ENCODE peak calls at places on chromosome 15, in six cellular contexts. T is ovary, H is heart left ventricle, Q is A549, L is upper lobe of left lung, A is stomach. O is an unnamed sample.

GRCh38 chr15:83475551-83475950 is 28.4 kb downstream of the SH3GL3 start:
- DNase-seq in T (no peak), H (no peak), Q (no peak), L (no peak), A (no peak), O (no peak)

GRCh38 chr15:63349156-63349555 is 32.5 kb downstream of the CA12 start:
- DNase-seq in T (no peak), H (no peak), Q (no peak), L (no peak), A (no peak), O (no peak)

GRCh38 chr15:27017168-27017809 is 46.3 kb downstream of the GABRG3 start:
- DNase-seq in T (no peak), H (no peak), Q (peak; percentile 81), L (no peak), A (peak; percentile 68), O (no peak)

GRCh38 chr15:75037685-75038084 is 14.3 kb downstream of the PPCDC start:
- DNase-seq in T (no peak), H (no peak), Q (no peak), L (no peak), A (no peak), O (no peak)

GRCh38 chr15:87477056-87477455 is 779.5 kb downstream of the NTRK3 start:
- DNase-seq in T (no peak), H (no peak), Q (no peak), L (no peak), A (no peak), O (no peak)

GRCh38 chr15:85771781-85772445 is 22.8 kb downstream of the KLHL25 start:
- DNase-seq in T (peak; percentile 60), H (no peak), Q (no peak), L (no peak), A (no peak), O (no peak)

GRCh38 chr15:40420793-40421192 is 15.2 kb downstream of the IVD start:
- DNase-seq in T (peak; percentile 40), H (no peak), Q (no peak), L (no peak), A (peak; percentile 93), O (peak; percentile 79)

GRCh38 chr15:75436861-75437260 is 14.6 kb downstream of the SIN3A start:
- DNase-seq in T (no peak), H (no peak), Q (no peak), L (no peak), A (no peak), O (no peak)

GRCh38 chr15:42118650-42119531 is 24.5 kb upstream of the PLA2G4D start:
- DNase-seq in T (no peak), H (no peak), Q (no peak), L (no peak), A (peak; percentile 21), O (no peak)

GRCh38 chr15:59321000-59321689 is 51.5 kb downstream of the MYO1E start:
- DNase-seq in T (no peak), H (no peak), Q (no peak), L (no peak), A (no peak), O (no peak)

GRCh38 chr15:63521405-63522142 is 17.2 kb downstream of the USP3 start:
- DNase-seq in T (no peak), H (no peak), Q (no peak), L (no peak), A (no peak), O (no peak)

GRCh38 chr15:57654136-57654845 is 52.2 kb upstream of the POLR2M start:
- DNase-seq in T (no peak), H (no peak), Q (no peak), L (no peak), A (no peak), O (no peak)

GRCh38 chr15:66180706-66181105 is 72.8 kb downstream of the MEGF11 start:
- DNase-seq in T (no peak), H (no peak), Q (no peak), L (no peak), A (no peak), O (no peak)

GRCh38 chr15:48946088-48946839 is 17.5 kb downstream of the SHC4 start:
- DNase-seq in T (no peak), H (no peak), Q (peak; percentile 50), L (no peak), A (no peak), O (no peak)

GRCh38 chr15:67479781-67480180 is 41.1 kb upstream of the C15orf61 start:
- DNase-seq in T (no peak), H (no peak), Q (no peak), L (no peak), A (no peak), O (no peak)

GRCh38 chr15:92140802-92141201 is 252.9 kb upstream of the ST8SIA2 start:
- DNase-seq in T (no peak), H (no peak), Q (no peak), L (no peak), A (no peak), O (no peak)

GRCh38 chr15:25862087-25862468 is 1.0 kb downstream of the ATP10A start:
- DNase-seq in T (no peak), H (no peak), Q (peak; percentile 35), L (no peak), A (no peak), O (no peak)

GRCh38 chr15:63896336-63897115 is 62.8 kb upstream of the HERC1 start:
- DNase-seq in T (no peak), H (peak; percentile 63), Q (peak; percentile 66), L (no peak), A (no peak), O (no peak)

GRCh38 chr15:26974120-26974780 is 3.3 kb downstream of the GABRG3 start:
- DNase-seq in T (no peak), H (no peak), Q (peak; percentile 69), L (no peak), A (no peak), O (no peak)

GRCh38 chr15:34853001-34853758 is 57.8 kb upstream of the ACTC1 start:
- DNase-seq in T (no peak), H (no peak), Q (peak; percentile 10), L (no peak), A (no peak), O (no peak)

GRCh38 chr15:66730168-66731014 is 28.4 kb downstream of the SMAD6 start:
- DNase-seq in T (no peak), H (no peak), Q (peak; percentile 48), L (no peak), A (no peak), O (peak; percentile 5)

GRCh38 chr15:68781209-68781608 is 39.5 kb downstream of the ANP32A start:
- DNase-seq in T (no peak), H (no peak), Q (no peak), L (no peak), A (no peak), O (no peak)

GRCh38 chr15:68781766-68782588 is 38.7 kb downstream of the ANP32A start:
- DNase-seq in T (no peak), H (peak; percentile 84), Q (no peak), L (peak; percentile 23), A (no peak), O (no peak)

GRCh38 chr15:68782589-68783161 is 38.0 kb downstream of the ANP32A start:
- DNase-seq in T (no peak), H (no peak), Q (no peak), L (no peak), A (no peak), O (no peak)

GRCh38 chr15:68784206-68784605 is 36.5 kb downstream of the ANP32A start:
- DNase-seq in T (no peak), H (no peak), Q (no peak), L (peak; percentile 38), A (no peak), O (no peak)

DNA sequence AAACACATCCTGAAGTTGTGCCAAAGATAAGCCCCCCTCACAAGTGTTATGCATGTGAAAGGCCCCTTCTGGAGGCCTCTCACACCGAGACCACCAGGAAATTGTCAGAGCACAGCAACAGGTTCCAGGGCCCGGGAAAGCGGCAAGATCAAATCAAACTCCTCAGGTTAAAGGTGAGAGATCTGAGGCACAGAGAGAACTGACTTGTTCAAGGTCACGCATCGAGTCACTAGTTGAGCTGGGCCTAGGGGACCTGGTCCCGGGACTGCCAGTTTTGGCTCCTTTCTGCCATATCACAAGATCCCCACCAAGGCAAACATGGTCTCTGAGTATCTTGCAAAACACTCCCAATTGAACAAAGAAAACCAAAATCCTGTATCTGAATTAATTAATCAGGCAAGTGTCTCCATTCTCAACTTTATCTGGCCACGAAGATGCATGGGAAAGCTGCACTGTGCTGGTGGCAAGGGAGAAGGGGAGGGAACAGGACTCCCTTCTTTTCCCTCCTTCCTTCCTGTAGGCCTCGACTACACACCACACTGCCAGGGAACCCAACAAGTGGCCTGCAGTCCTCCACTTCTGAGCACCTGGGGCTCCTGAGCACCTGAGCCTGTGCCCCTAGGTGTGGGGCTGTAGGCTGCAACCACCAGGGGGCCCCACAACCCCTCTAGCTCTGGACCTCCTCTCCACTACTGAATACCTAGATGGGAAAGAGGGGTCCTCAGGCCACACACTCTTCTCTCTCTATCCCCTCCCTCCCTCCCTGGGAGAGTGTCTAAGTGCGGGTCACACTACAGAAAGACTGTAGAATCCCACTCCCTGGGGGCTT is 37.3 kb downstream of the ANP32A start:
- DNase-seq in T (no peak), H (peak; percentile 68), Q (peak; percentile 39), L (peak; percentile 24), A (peak; percentile 77), O (peak; percentile 84)
- TF ChIP-seq POLR2A in T (no peak), H (no peak), Q (no peak), L (no peak), A (no peak), O (no peak)

GRCh38 chr15:73237910-73238309 is 130.8 kb downstream of the HCN4 start:
- DNase-seq in T (no peak), H (no peak), Q (no peak), L (no peak), A (no peak), O (no peak)

GRCh38 chr15:73228128-73228646 is 140.6 kb downstream of the HCN4 start:
- DNase-seq in T (no peak), H (no peak), Q (no peak), L (no peak), A (no peak), O (no peak)

GRCh38 chr15:73231661-73232443 is 136.9 kb downstream of the HCN4 start:
- DNase-seq in T (no peak), H (no peak), Q (no peak), L (no peak), A (no peak), O (no peak)

GRCh38 chr15:73232771-73233170 is 136.0 kb downstream of the HCN4 start:
- DNase-seq in T (no peak), H (no peak), Q (no peak), L (no peak), A (no peak), O (no peak)

DNA sequence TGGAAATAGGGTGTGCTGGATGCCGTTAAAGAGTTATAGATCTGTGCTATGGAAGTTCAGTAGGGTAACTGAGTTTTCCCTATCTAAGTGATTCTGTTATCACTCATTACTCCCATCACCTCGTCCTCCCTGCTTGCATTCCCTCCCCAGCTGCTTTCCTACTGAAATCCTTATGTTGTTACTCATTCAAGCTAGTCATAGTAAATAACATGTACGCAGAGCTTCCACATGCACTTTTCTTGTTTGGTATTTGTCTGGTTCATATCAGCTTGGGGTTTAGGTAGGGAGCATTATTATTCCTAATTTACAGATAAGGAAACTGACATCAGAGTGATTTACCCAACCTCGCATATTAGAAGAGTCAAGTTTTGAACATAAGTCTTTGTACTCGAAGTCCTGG is 135.1 kb downstream of the HCN4 start:
- DNase-seq in T (no peak), H (no peak), Q (no peak), L (no peak), A (no peak), O (no peak)
- TF ChIP-seq POLR2A in T (no peak), H (no peak), Q (no peak), L (no peak), A (no peak), O (no peak)

GRCh38 chr15:100457201-100457600 is 71.5 kb downstream of the CERS3 start:
- DNase-seq in T (no peak), H (no peak), Q (no peak), L (no peak), A (no peak), O (no peak)
- TF ChIP-seq POLR2A in T (no peak), H (no peak), Q (no peak), L (no peak), A (no peak), O (no peak)

GRCh38 chr15:44716983-44717602 is 5.8 kb downstream of the B2M start:
- DNase-seq in T (no peak), H (no peak), Q (no peak), L (no peak), A (no peak), O (no peak)
- TF ChIP-seq POLR2A in T (no peak), H (no peak), Q (no peak), L (no peak), A (no peak), O (no peak)